ENCODE peak calls at places on chromosomes 6 and 20, in four cellular contexts. T is heart left ventricle, H is tibial nerve, F is B cell. G is an unnamed sample.
A peak's percentile ranks its signal among the peaks of the same experiment; 100 is the strongest.

GRCh38 chr20:63787302-63787701 is 43.8 kb downstream of the ZBTB46 start:
- DNase-seq in F (no peak), H (no peak), T (peak; percentile 88), G (no peak)

GRCh38 chr20:13990465-13990864 is at the start of gene SEL1L2:
- DNase-seq in T (no peak), F (no peak), H (no peak), G (no peak)

GRCh38 chr20:38199506-38200390 is 34.7 kb upstream of the TGM2 start:
- DNase-seq in H (no peak), F (no peak), T (no peak), G (peak; percentile 34)

GRCh38 chr20:47487175-47487917 is 14.3 kb upstream of the NCOA3 start:
- DNase-seq in H (no peak), F (peak; percentile 61), T (no peak), G (peak; percentile 49)

GRCh38 chr20:33284937-33285336 is 1.9 kb downstream of the BPIFB1 start:
- DNase-seq in T (no peak), H (no peak), F (no peak), G (no peak)

GRCh38 chr6:73798592-73798991 is 102.6 kb downstream of the CD109 start:
- DNase-seq in T (peak; percentile 37), H (peak; percentile 19), F (no peak), G (no peak)

GRCh38 chr6:34922177-34922663 is 33.2 kb downstream of the ANKS1A start:
- DNase-seq in H (no peak), T (no peak), F (no peak), G (no peak)

GRCh38 chr20:10777713-10778112 is 103.9 kb upstream of the JAG1 start:
- DNase-seq in F (no peak), H (no peak), T (no peak), G (no peak)

GRCh38 chr6:133681880-133682279 is 207.0 kb upstream of the TCF21 start:
- DNase-seq in F (no peak), T (no peak), H (no peak), G (no peak)

GRCh38 chr20:63371346-63371865 is 10.3 kb upstream of the CHRNA4 start:
- DNase-seq in F (no peak), H (no peak), T (no peak), G (no peak)

GRCh38 chr6:105484238-105485161 is 81.6 kb upstream of the PREP start:
- DNase-seq in T (no peak), F (no peak), H (no peak), G (no peak)

GRCh38 chr6:62057300-62057699 is 228.7 kb downstream of the KHDRBS2 start:
- DNase-seq in H (no peak), T (no peak), F (no peak), G (no peak)

GRCh38 chr6:90469906-90470305 is 117.0 kb downstream of the MAP3K7 start:
- DNase-seq in H (no peak), T (no peak), F (no peak), G (no peak)

GRCh38 chr6:48177786-48178185 is 66.8 kb upstream of the PTCHD4 start:
- DNase-seq in T (no peak), F (no peak), H (no peak), G (no peak)

GRCh38 chr6:144408151-144408550 is 123.0 kb downstream of the UTRN start:
- DNase-seq in T (peak; percentile 79), F (no peak), H (no peak), G (no peak)

GRCh38 chr6:170174124-170174770 is 116.6 kb downstream of the DLL1 start:
- DNase-seq in F (peak; percentile 16), H (no peak), T (no peak), G (no peak)

GRCh38 chr20:61960836-61961235 is 104.8 kb downstream of the TAF4 start:
- DNase-seq in T (no peak), F (no peak), H (no peak), G (no peak)

GRCh38 chr6:29946380-29946779 is 4.0 kb downstream of the HLA-A start:
- DNase-seq in H (no peak), T (no peak), F (no peak), G (no peak)

GRCh38 chr6:26743157-26743821 is 83.7 kb upstream of the ZNF322 start:
- DNase-seq in H (no peak), F (no peak), T (no peak), G (no peak)

DNA sequence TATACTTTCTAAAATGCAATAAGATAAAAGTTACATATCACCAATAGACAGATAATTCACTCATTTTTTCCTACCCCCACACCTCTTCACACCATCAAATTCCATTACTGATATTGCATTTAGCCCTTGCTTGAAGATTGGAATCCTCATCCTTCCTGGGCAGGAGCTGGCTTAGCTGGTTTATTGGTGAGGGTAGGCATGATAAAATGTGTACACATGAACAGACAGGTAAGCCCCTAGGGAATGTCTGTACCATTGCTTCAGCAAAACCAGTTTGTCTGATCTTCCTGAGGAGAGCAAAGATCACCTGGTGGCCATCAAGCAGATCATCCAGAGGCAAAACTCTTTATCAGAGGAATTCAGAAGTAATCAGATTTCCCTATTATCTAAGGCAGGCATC is 6.8 kb upstream of the FABP7 start:
- DNase-seq in T (no peak), F (no peak), H (no peak), G (no peak)
- TF ChIP-seq CTCF in T (no peak), F (no peak), H (no peak), G (no peak)

GRCh38 chr6:161228911-161229591 is 44.8 kb downstream of the AGPAT4 start:
- DNase-seq in T (no peak), H (no peak), F (no peak), G (peak; percentile 57)
- TF ChIP-seq CTCF in T (no peak), H (no peak), F (no peak), G (no peak)

GRCh38 chr6:63817492-63818050 is 182.0 kb downstream of the PHF3 start:
- DNase-seq in F (no peak), H (no peak), T (no peak), G (no peak)

GRCh38 chr6:63816401-63816975 is 180.9 kb downstream of the PHF3 start:
- DNase-seq in T (no peak), F (no peak), H (no peak), G (no peak)

GRCh38 chr6:63814459-63814858 is 178.9 kb downstream of the PHF3 start:
- DNase-seq in T (no peak), F (no peak), H (no peak), G (no peak)

GRCh38 chr6:63819831-63820230 is 184.2 kb downstream of the PHF3 start:
- DNase-seq in F (no peak), H (no peak), T (no peak), G (no peak)

DNA sequence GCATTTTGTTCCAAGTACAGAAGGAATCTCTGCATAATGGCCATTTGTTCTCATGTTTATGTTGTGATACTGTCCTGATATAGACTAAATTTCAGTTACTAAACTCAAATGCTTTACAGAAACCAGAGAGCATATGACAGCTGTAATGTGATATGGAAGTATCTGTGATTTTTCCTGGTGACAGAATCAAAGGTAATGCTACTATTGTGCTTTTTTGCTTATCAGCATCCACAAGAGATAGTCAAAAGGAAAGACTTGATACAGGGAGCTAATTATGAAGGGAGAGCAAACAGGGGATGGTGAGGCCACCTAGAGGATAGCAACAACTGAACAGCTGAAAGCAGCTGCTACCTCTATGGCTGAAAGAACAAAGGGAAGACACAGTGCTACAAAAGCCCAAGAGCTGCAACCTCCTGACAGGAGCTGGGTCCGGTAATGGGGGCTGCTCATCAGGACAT is 181.4 kb downstream of the PHF3 start:
- DNase-seq in H (no peak), T (no peak), F (no peak), G (no peak)
- TF ChIP-seq CTCF in H (no peak), T (no peak), F (no peak), G (peak; percentile 20)

DNA sequence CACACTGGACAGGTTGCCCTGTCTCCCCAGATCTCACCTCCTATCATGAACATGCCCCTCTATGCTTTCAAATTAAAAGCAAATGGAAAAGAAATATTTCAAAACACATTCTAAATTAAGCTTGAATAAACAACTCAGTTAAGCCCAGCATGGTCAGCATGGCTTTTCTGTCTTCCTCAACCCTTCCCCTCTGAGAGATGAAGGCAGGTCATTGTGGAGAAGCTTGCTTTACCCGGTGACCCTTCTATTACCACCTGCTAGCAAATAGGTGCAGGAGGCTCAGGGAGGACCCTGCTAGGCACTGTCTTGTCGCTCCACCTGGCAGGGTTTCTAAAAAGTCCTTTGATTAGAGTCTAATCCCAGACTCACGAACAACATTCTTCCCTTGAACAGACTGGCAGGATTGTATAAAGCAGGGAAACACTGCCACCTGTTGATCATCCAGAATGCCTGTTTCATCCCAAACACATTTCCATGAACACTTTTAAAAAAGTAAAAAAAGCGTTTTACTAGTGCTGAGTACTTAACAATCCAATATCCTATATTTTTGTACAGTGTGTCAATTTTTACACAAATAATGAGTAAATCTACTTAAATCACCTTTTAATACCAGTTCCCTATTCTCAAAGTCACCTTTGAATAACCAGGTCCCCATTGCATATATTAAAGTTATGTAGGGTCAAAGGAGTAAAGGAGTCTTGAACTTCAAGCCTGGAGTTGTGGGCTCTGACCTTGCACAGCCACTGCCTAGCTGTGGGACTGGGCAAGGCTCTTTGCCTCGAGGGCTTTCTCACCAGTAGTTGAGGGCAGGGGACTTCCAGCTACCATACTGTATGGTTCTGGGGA is 75.5 kb downstream of the GPR6 start:
- DNase-seq in H (no peak), F (peak; percentile 22), T (no peak), G (no peak)
- TF ChIP-seq CTCF in H (peak; percentile 74), F (peak; percentile 57), T (peak; percentile 82), G (peak; percentile 67)

GRCh38 chr6:131470549-131470948 is 102.5 kb upstream of the ARG1 start:
- DNase-seq in F (no peak), T (no peak), H (no peak), G (no peak)

GRCh38 chr6:131476362-131476761 is 96.7 kb upstream of the ARG1 start:
- DNase-seq in T (no peak), F (no peak), H (no peak), G (no peak)

GRCh38 chr6:131471331-131471730 is 101.7 kb upstream of the ARG1 start:
- DNase-seq in H (no peak), T (no peak), F (no peak), G (no peak)
- TF ChIP-seq CTCF in H (no peak), T (no peak), F (no peak), G (no peak)

DNA sequence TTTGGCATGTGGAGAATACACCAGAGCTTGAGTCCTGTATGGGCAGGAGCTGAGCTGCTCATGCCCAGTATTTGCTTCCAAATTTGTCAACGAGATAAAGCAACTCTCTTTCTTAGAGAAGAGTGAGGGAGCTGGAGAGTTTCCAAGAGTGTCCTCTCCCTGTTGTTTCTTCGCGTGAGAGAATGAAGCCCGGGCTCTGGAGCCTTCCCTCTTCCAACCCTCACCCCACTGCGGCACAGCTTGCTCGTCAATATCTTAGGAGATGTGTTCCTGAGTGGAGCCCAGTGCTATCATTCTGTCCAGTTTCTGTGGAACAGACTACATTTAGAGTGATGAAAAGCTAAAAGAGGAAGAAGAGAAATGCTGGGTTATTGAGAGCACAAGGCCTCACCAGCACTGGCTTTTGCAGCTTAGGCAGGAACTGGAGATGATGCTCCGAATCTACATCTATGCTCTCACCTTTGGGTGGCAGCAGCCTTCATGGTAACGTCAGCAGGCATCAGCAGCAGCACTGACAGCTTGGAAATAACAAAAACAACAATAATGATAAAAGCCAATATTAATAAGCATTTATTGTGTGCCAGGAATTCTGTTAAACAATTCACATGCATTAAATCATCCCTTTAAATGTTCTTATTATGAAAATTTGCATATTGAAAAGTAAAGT is 66.5 kb upstream of the TFB1M start:
- DNase-seq in H (no peak), F (no peak), T (no peak), G (no peak)
- TF ChIP-seq CTCF in H (no peak), F (no peak), T (no peak), G (no peak)